ENCODE peak calls at places on chromosomes 2 and 18, in four cellular contexts. V, P, K and O are unnamed samples.

GRCh38 chr2:43055985-43056384 is 170.4 kb downstream of the ZFP36L2 start:
- DNase-seq in V (no peak), K (no peak), P (no peak), O (no peak)

GRCh38 chr18:68991281-68991680 is 193.4 kb downstream of the CCDC102B start:
- DNase-seq in V (peak; percentile 84), K (no peak), P (no peak), O (peak; percentile 80)

GRCh38 chr2:85621338-85621737 is 5.4 kb downstream of the USP39 start:
- DNase-seq in K (no peak), P (no peak), V (no peak), O (no peak)

GRCh38 chr2:11705063-11705462 is 35.1 kb upstream of the NTSR2 start:
- DNase-seq in K (no peak), P (no peak), V (no peak), O (no peak)

GRCh38 chr2:31398881-31399280 is 15.7 kb downstream of the XDH start:
- DNase-seq in P (no peak), V (no peak), K (no peak), O (no peak)

GRCh38 chr2:59936031-59936430 is 617.4 kb downstream of the BCL11A start:
- DNase-seq in V (no peak), P (no peak), K (no peak), O (no peak)

GRCh38 chr2:39008663-39009062 is 112.2 kb downstream of the SOS1 start:
- DNase-seq in K (no peak), V (peak; percentile 60), P (no peak), O (no peak)

GRCh38 chr2:39602616-39603015 is 63.1 kb upstream of the TMEM178A start:
- DNase-seq in K (no peak), V (no peak), P (no peak), O (no peak)

GRCh38 chr2:240340361-240340761 is 95.1 kb upstream of the GPC1 start:
- DNase-seq in V (no peak), P (no peak), K (no peak), O (no peak)

GRCh38 chr2:195138435-195138834 is 518.6 kb upstream of the SLC39A10 start:
- DNase-seq in P (no peak), V (no peak), K (no peak), O (no peak)

GRCh38 chr18:22355069-22355468 is 62.6 kb downstream of the CTAGE1 start:
- DNase-seq in P (no peak), V (no peak), K (no peak), O (no peak)

GRCh38 chr2:204665244-204665643 is 120.0 kb downstream of the PARD3B start:
- DNase-seq in K (no peak), V (peak; percentile 55), P (no peak), O (no peak)

GRCh38 chr2:55099493-55099877 is 49.2 kb upstream of the RTN4 start:
- DNase-seq in V (no peak), K (no peak), P (no peak), O (no peak)

GRCh38 chr2:112870851-112871830 is 34.6 kb upstream of the IL1B start:
- DNase-seq in P (no peak), V (no peak), K (no peak), O (no peak)

GRCh38 chr2:163347982-163348842 is 387.6 kb downstream of the FIGN start:
- DNase-seq in K (peak; percentile 67), P (no peak), V (peak; percentile 95), O (no peak)

GRCh38 chr2:28338754-28339325 is 53.8 kb upstream of the FOSL2 start:
- DNase-seq in K (no peak), V (no peak), P (no peak), O (no peak)

GRCh38 chr18:8050616-8051314 is 483.6 kb downstream of the PTPRM start:
- DNase-seq in K (no peak), V (no peak), P (no peak), O (no peak)

GRCh38 chr2:38600242-38600891 is 2.4 kb downstream of the HNRNPLL start:
- DNase-seq in K (no peak), P (peak; percentile 83), V (peak; percentile 40), O (no peak)

GRCh38 chr2:127161176-127162136 is 54.5 kb upstream of the BIN1 start:
- DNase-seq in V (no peak), P (no peak), K (no peak), O (no peak)
- H3K4me3 ChIP-seq in V (no peak overlapping the region), P (no peak overlapping the region), K (no peak overlapping the region), O (no peak overlapping the region)

GRCh38 chr2:242088471-242089212 is 219.1 kb downstream of the RTP5 start:
- DNase-seq in P (peak; percentile 97), V (peak; percentile 84), K (peak; percentile 93), O (no peak)
- H3K4me3 ChIP-seq in P (peak overlapping the region; percentile 82), V (peak overlapping the region; percentile 100), K (peak overlapping the region; percentile 73), O (peak overlapping the region; percentile 87)

DNA sequence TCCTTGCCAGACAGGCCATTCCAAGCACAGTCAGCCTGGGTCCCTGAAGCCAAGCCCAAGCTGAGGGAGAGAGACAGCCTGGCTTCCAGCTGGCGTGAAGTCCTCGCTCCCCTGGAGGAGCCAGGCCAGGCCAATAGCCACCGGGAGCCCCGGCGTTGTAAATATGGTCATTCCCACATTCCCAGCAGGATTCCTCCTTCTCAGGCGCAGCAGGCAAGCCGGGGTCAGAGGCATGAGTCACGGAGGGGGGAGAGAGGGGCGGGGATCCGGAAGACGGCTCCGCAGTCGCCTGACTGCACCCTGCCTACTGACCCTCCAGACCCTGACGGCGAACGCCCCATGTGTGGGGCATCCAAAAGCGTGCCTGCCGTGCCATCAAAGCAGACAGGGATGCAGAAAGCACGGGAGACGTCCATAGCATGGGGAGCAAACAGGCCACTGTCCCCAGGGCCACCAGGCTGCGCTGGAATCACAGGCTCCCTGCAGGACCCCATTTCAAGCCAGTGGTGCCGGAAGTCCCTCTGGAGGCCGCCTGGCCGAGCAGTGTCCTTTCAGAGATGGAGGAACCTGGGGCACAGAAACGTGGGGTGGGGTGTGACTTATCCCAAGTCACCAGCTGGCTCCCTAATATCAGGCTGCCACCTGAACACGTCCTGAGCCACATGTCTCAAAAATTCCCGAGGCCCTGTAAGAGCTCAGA is 48.2 kb downstream of the TWIST2 start:
- DNase-seq in V (peak; percentile 91), P (no peak), K (peak; percentile 32), O (no peak)
- H3K4me3 ChIP-seq in V (no peak overlapping the region), P (no peak overlapping the region), K (no peak overlapping the region), O (no peak overlapping the region)

GRCh38 chr18:76457957-76458356 is 37.1 kb downstream of the ZNF516 start:
- DNase-seq in V (no peak), P (no peak), K (no peak), O (no peak)

GRCh38 chr18:76459687-76460350 is 35.2 kb downstream of the ZNF516 start:
- DNase-seq in P (no peak), K (no peak), V (peak; percentile 99), O (no peak)

GRCh38 chr18:76458522-76459311 is 36.3 kb downstream of the ZNF516 start:
- DNase-seq in K (no peak), P (no peak), V (no peak), O (no peak)

GRCh38 chr18:76460482-76460881 is 34.6 kb downstream of the ZNF516 start:
- DNase-seq in P (no peak), V (peak; percentile 41), K (no peak), O (no peak)

GRCh38 chr18:76459312-76459686 is 35.7 kb downstream of the ZNF516 start:
- DNase-seq in V (no peak), P (no peak), K (no peak), O (no peak)
- H3K4me3 ChIP-seq in V (no peak overlapping the region), P (no peak overlapping the region), K (no peak overlapping the region), O (no peak overlapping the region)